ENCODE peak calls at places on chromosome 22, in six cellular contexts. S is K562, R is A549, Z is stomach, F is ovary, Y is H1. C is an unnamed sample.

GRCh38 chr22:39805117-39805516 is 88.4 kb downstream of the ENTHD1 start:
- DNase-seq in S (no peak), R (no peak), Z (no peak), F (no peak), Y (no peak), C (no peak)

GRCh38 chr22:43448048-43448447 is 36.2 kb downstream of the MPPED1 start:
- DNase-seq in S (no peak), R (no peak), Z (no peak), F (no peak), Y (no peak), C (no peak)

GRCh38 chr22:29799217-29799680 is 32.1 kb downstream of the UQCR10 start:
- DNase-seq in S (peak; percentile 74), R (peak; percentile 78), Z (peak; percentile 95), F (peak; percentile 78), Y (no peak), C (peak; percentile 70)

GRCh38 chr22:49571326-49571725 is 256.3 kb downstream of the BRD1 start:
- DNase-seq in S (no peak), R (no peak), Z (peak; percentile 20), F (no peak), Y (peak; percentile 28), C (no peak)

GRCh38 chr22:40249286-40249685 is 71.6 kb downstream of the TNRC6B start:
- DNase-seq in S (no peak), R (no peak), Z (no peak), F (no peak), Y (no peak), C (no peak)

GRCh38 chr22:47658182-47658581 is 895.7 kb downstream of the TBC1D22A start:
- DNase-seq in S (no peak), R (no peak), Z (no peak), F (no peak), Y (no peak), C (no peak)

GRCh38 chr22:39665229-39665628 is 94.7 kb downstream of the CACNA1I start:
- DNase-seq in S (no peak), R (no peak), Z (no peak), F (no peak), Y (no peak), C (no peak)

GRCh38 chr22:46078241-46079092 is 71.9 kb upstream of the PPARA start:
- DNase-seq in S (no peak), R (no peak), Z (peak; percentile 81), F (peak; percentile 74), Y (no peak), C (peak; percentile 32)

GRCh38 chr22:46053563-46054090 is 76.7 kb upstream of the WNT7B start:
- DNase-seq in S (peak; percentile 29), R (peak; percentile 69), Z (peak; percentile 84), F (peak; percentile 81), Y (no peak), C (peak; percentile 84)

GRCh38 chr22:37659066-37659896 is 758 bp downstream of the PDXP start:
- DNase-seq in S (peak; percentile 55), R (no peak), Z (no peak), F (peak; percentile 26), Y (no peak), C (peak; percentile 81)
- TF ChIP-seq EP300 in S (no peak), R (no peak), Z (no peak), F (no peak), Y (no peak), C (no peak)

DNA sequence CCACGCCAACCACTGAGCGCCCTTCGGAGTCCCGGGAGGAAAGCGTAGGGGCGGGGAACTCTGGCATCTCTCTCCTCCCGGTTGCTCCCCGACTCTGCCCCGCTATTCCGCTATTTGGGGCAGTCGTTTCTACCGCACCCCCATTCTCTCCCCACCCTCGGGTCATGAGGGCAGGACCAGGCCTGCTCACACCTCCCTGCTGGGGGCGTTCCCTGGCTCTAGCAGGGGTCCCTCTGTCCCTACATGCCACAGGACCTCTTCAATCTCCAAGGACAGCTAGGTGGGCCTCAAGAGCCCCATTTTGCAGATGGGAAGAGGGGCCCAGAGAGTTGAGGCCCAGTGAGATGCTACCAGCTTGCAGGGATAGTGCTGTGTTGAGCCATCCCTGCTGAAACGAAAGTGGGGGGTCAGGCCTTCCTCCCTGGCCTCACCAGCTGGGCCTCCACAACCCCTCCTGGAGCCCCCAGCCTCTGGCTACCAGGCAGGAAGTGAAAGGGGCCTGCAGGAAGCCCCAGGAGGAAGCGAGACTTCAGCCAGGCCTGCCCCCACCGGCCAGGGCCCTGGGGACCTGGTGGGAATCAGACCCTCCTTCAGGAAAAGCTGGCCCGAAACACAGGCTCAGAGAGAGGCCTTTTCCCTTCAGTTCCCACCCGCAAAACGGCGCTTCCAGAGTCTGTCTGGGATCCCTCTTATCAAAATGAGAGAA is 5.5 kb upstream of the SHISA8 start:
- DNase-seq in S (no peak), R (no peak), Z (no peak), F (no peak), Y (no peak), C (peak; percentile 44)
- TF ChIP-seq EP300 in S (no peak), R (no peak), Z (no peak), F (no peak), Y (no peak), C (no peak)

DNA sequence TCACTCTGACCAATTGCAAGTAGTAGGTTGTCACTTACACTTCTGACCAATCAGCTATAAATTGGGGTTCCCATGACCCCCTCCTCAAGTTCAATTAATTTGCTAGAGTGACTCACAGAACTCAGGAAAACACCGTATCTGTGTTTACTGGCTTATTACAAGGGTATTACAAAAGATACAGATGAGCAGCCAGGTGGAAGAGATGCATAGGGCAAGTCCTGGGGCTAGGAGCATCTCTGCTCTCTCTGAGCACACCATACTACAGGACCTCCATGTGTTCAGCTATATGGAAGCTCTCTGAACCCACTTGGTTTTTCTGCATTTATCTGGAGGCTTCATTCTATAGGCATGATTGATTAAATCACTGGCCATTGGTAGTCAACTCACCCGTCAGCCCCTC is 11.3 kb upstream of the GRK3 start:
- DNase-seq in S (no peak), R (no peak), Z (no peak), F (no peak), Y (no peak), C (no peak)
- TF ChIP-seq EP300 in S (no peak), R (no peak), Z (no peak), F (no peak), Y (no peak), C (no peak)

DNA sequence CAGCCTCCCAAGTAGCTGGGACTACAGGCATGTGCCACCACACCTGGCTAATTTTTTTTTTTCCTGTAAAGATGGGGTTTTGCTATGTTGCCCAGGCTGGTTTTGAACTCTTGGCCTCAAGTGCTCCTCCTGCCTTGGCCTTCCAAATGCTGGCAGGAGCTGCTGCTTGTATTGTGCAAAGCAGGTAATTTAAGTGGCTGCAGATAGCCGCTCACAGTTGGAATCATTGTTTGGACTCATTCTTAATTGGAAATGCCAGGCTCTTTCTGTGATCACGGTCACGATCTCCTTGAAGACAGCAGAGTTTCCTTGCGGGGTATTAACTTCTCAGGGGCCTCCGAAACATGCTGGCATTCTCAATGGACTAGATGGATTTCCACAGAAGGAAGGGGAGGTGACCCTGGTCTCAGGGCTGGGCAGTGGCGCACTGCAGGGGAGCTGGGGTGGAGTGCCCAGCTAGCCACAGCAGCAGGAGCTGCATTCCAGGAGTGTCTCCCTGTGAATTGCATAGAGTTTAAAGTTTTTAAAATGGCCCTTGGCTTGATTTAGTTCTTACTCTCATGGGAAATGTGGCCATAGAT is 136.1 kb downstream of the MORC2 start:
- DNase-seq in S (no peak), R (no peak), Z (no peak), F (no peak), Y (peak; percentile 39), C (no peak)
- TF ChIP-seq EP300 in S (no peak), R (no peak), Z (no peak), F (no peak), Y (no peak), C (no peak)

GRCh38 chr22:20517841-20518592 is 10.6 kb downstream of the MED15 start:
- DNase-seq in S (peak; percentile 67), R (no peak), Z (no peak), F (no peak), Y (no peak), C (no peak)
- TF ChIP-seq EP300 in S (no peak), R (no peak), Z (no peak), F (no peak), Y (no peak), C (no peak)

DNA sequence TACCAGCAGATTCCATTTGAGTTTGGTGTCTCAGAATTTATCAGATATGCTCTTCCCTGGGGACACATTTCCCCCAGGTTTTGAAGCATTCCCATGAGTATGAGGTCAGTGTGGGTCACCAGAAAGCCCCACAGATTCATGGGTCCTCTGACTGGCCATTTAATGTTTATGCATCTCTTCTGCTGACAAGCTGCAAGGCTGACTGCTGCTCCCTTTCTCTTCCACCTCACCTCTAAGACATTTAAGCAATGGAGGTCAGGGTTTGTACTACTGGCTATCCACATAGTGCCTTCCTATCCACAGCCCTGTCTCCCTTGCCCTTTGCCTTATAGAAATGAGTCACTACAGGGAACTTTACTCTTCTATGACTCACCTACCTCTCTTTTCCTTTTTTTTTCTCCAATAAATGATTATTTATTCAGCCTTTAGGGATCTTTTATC is 106.0 kb upstream of the TIMP3 start:
- DNase-seq in S (no peak), R (peak; percentile 44), Z (no peak), F (no peak), Y (no peak), C (no peak)
- TF ChIP-seq EP300 in S (no peak), R (no peak), Z (no peak), F (no peak), Y (no peak), C (no peak)

GRCh38 chr22:22682807-22683667 is 38.6 kb downstream of the GGTLC2 start:
- DNase-seq in S (no peak), R (peak; percentile 18), Z (no peak), F (no peak), Y (no peak), C (no peak)

GRCh38 chr22:22684605-22685561 is 40.5 kb downstream of the GGTLC2 start:
- DNase-seq in S (peak; percentile 78), R (no peak), Z (no peak), F (no peak), Y (peak; percentile 66), C (peak; percentile 58)

GRCh38 chr22:22682196-22682595 is 37.8 kb downstream of the GGTLC2 start:
- DNase-seq in S (no peak), R (no peak), Z (no peak), F (no peak), Y (no peak), C (no peak)

GRCh38 chr22:22685586-22685985 is 41.2 kb downstream of the GGTLC2 start:
- DNase-seq in S (no peak), R (no peak), Z (no peak), F (no peak), Y (no peak), C (no peak)

GRCh38 chr22:22683668-22684361 is 39.4 kb downstream of the GGTLC2 start:
- DNase-seq in S (no peak), R (no peak), Z (no peak), F (no peak), Y (no peak), C (no peak)
- TF ChIP-seq EP300 in S (no peak), R (no peak), Z (no peak), F (no peak), Y (no peak), C (no peak)

GRCh38 chr22:36386351-36386899 is 1.3 kb downstream of the MYH9 start:
- DNase-seq in S (no peak), R (no peak), Z (no peak), F (no peak), Y (no peak), C (peak; percentile 69)
- TF ChIP-seq EP300 in S (no peak), R (no peak), Z (no peak), F (no peak), Y (no peak), C (no peak)

GRCh38 chr22:44683237-44683636 is 18.8 kb upstream of the PRR5 start:
- DNase-seq in S (no peak), R (no peak), Z (no peak), F (no peak), Y (no peak), C (no peak)
- TF ChIP-seq EP300 in S (no peak), R (no peak), Z (no peak), F (no peak), Y (no peak), C (no peak)

GRCh38 chr22:42156597-42156996 is 26.0 kb upstream of the CYP2D6 start:
- DNase-seq in S (no peak), R (no peak), Z (no peak), F (no peak), Y (no peak), C (no peak)
- TF ChIP-seq EP300 in S (no peak), R (no peak), Z (no peak), F (no peak), Y (no peak), C (no peak)

C was measured in transverse colon.